ENCODE peak calls at places on chromosomes 6 and 20, in nine cellular contexts. D, C, K, G, M, J, X, H and T are unnamed samples.

GRCh38 chr6:138115877-138116660 is 8.8 kb upstream of the PERP start:
- DNase-seq in G (no peak), H (peak), J (peak), M (no peak), X (no peak), C (peak), K (no peak), D (peak), T (peak)

GRCh38 chr6:31112478-31112877 is at the start of gene C6orf15:
- DNase-seq in M (peak), C (no peak), X (no peak), H (no peak), D (no peak), J (no peak), G (no peak), K (no peak), T (no peak)

GRCh38 chr20:7195704-7196103 is 428.2 kb downstream of the BMP2 start:
- DNase-seq in X (no peak), J (no peak), G (no peak), M (no peak), K (no peak), D (peak), C (no peak), H (no peak), T (no peak)

GRCh38 chr20:61355096-61355495 is 103.0 kb downstream of the CDH4 start:
- DNase-seq in X (no peak), J (no peak), C (no peak), K (no peak), G (no peak), D (no peak), H (no peak), M (no peak), T (no peak)

GRCh38 chr6:14192186-14192788 is 74.7 kb downstream of the CD83 start:
- DNase-seq in M (no peak), C (no peak), G (no peak), K (no peak), H (no peak), J (no peak), X (no peak), D (no peak), T (no peak)

GRCh38 chr6:157688960-157689599 is 134.0 kb upstream of the SNX9 start:
- DNase-seq in H (peak), J (no peak), X (no peak), C (no peak), K (no peak), G (no peak), M (no peak), D (no peak), T (no peak)

GRCh38 chr6:162442675-162443074 is 284.9 kb downstream of the PRKN start:
- DNase-seq in K (no peak), M (no peak), C (no peak), J (no peak), G (no peak), H (peak), D (no peak), X (no peak), T (no peak)

GRCh38 chr6:85660181-85660611 is 17.5 kb upstream of the SYNCRIP start:
- DNase-seq in K (no peak), C (no peak), J (no peak), M (no peak), D (peak), G (no peak), X (no peak), H (peak), T (no peak)

GRCh38 chr6:24936641-24937317 is 1.0 kb upstream of the RIPOR2 start:
- DNase-seq in K (no peak), C (peak), D (no peak), J (peak), M (no peak), G (no peak), X (no peak), H (no peak), T (peak)

GRCh38 chr6:28401172-28401571 is 1.6 kb upstream of the ZSCAN12 start:
- DNase-seq in G (no peak), X (no peak), J (no peak), M (no peak), D (no peak), H (no peak), K (no peak), C (no peak), T (no peak)

GRCh38 chr6:37171141-37171969 is 1.4 kb downstream of the PIM1 start:
- DNase-seq in K (peak), H (peak), D (no peak), X (peak), C (peak), G (no peak), J (no peak), M (no peak), T (no peak)

GRCh38 chr20:2348336-2348735 is 32.4 kb upstream of the TGM6 start:
- DNase-seq in C (no peak), G (no peak), M (no peak), D (no peak), H (no peak), K (no peak), X (no peak), J (no peak), T (no peak)

GRCh38 chr20:62427172-62428007 is at the start of gene RBBP8NL:
- DNase-seq in C (no peak), G (no peak), K (peak), J (no peak), D (no peak), X (no peak), H (no peak), M (no peak), T (no peak)

GRCh38 chr20:57785061-57785460 is 75.2 kb upstream of the PMEPA1 start:
- DNase-seq in D (no peak), G (no peak), X (no peak), C (no peak), H (no peak), M (no peak), J (no peak), K (no peak), T (no peak)

GRCh38 chr6:16562498-16562897 is 198.8 kb downstream of the ATXN1 start:
- DNase-seq in X (no peak), C (no peak), M (no peak), G (no peak), H (no peak), D (no peak), K (no peak), J (no peak), T (no peak)

GRCh38 chr20:53706511-53707031 is 112.9 kb upstream of the ZNF217 start:
- DNase-seq in K (no peak), G (no peak), J (peak), H (no peak), X (no peak), D (no peak), M (no peak), C (peak), T (peak)

GRCh38 chr6:137070303-137070702 is 25.5 kb upstream of the IL20RA start:
- DNase-seq in G (no peak), J (no peak), D (no peak), C (no peak), M (no peak), X (no peak), K (no peak), H (no peak), T (no peak)

GRCh38 chr6:107187630-107188029 is 72.3 kb upstream of the BEND3 start:
- DNase-seq in K (no peak), D (no peak), G (no peak), C (no peak), M (no peak), H (no peak), X (no peak), J (no peak), T (no peak)

GRCh38 chr6:170279977-170280688 is 10.7 kb downstream of the DLL1 start:
- DNase-seq in G (no peak), J (peak), K (no peak), X (no peak), H (no peak), M (no peak), C (peak), D (no peak), T (peak)

GRCh38 chr20:63101781-63102719 is 95.3 kb upstream of the BHLHE23 start:
- DNase-seq in M (peak), J (peak), C (peak), D (no peak), H (peak), X (peak), G (no peak), K (no peak), T (peak)

GRCh38 chr6:154057098-154057497 is 18.1 kb downstream of the OPRM1 start:
- DNase-seq in M (no peak), C (no peak), G (no peak), H (no peak), X (no peak), K (no peak), J (no peak), D (no peak), T (no peak)

GRCh38 chr20:41316602-41317535 is 662 bp downstream of the ZHX3 start:
- DNase-seq in J (no peak), C (peak), H (peak), D (no peak), K (peak), X (peak), M (peak), G (no peak), T (peak)

GRCh38 chr20:4919047-4919704 is 82.1 kb downstream of the SLC23A2 start:
- DNase-seq in J (no peak), C (no peak), G (no peak), K (no peak), H (no peak), M (no peak), D (no peak), X (no peak), T (no peak)

GRCh38 chr6:132259070-132259469 is 142.2 kb downstream of the MOXD1 start:
- DNase-seq in J (no peak), H (no peak), D (peak), M (no peak), K (no peak), X (no peak), G (no peak), C (no peak), T (no peak)

GRCh38 chr6:45500924-45501816 is 123.4 kb upstream of the SUPT3H start:
- DNase-seq in D (no peak), J (no peak), C (no peak), H (no peak), X (no peak), M (no peak), K (no peak), G (no peak), T (peak)

GRCh38 chr20:60057866-60058807 is 99.9 kb downstream of the CDH26 start:
- DNase-seq in M (no peak), J (no peak), G (no peak), C (peak), D (no peak), H (peak), K (no peak), X (peak), T (no peak)

GRCh38 chr20:63289311-63290135 is 3.5 kb upstream of the COL20A1 start:
- DNase-seq in K (no peak), C (no peak), G (no peak), M (no peak), X (no peak), D (no peak), J (no peak), H (no peak), T (no peak)

GRCh38 chr20:44159125-44159524 is 27.9 kb downstream of the JPH2 start:
- DNase-seq in G (no peak), D (no peak), C (no peak), M (no peak), J (no peak), H (no peak), K (no peak), X (no peak), T (no peak)

GRCh38 chr6:110951986-110952794 is 6.3 kb upstream of the GTF3C6 start:
- DNase-seq in M (no peak), J (no peak), X (no peak), G (no peak), K (no peak), H (no peak), C (no peak), D (no peak), T (no peak)

GRCh38 chr6:104218132-104218531 is 641.6 kb downstream of the HACE1 start:
- DNase-seq in K (no peak), J (no peak), D (no peak), H (no peak), C (no peak), X (no peak), G (no peak), M (no peak), T (no peak)

GRCh38 chr6:4091926-4092325 is 13.0 kb upstream of the FAM217A start:
- DNase-seq in G (no peak), K (no peak), C (no peak), J (no peak), M (no peak), D (no peak), X (no peak), H (peak), T (no peak)

GRCh38 chr20:48825551-48825885 is 2.3 kb downstream of the PREX1 start:
- DNase-seq in C (no peak), K (no peak), D (no peak), X (no peak), M (no peak), H (no peak), G (no peak), J (no peak), T (no peak)

GRCh38 chr6:149750136-149750609 is 632 bp downstream of the PCMT1 start:
- DNase-seq in G (peak), D (no peak), M (peak), J (no peak), K (peak), X (no peak), H (peak), C (peak), T (peak)

GRCh38 chr20:63243604-63244247 is 8.0 kb downstream of the BIRC7 start:
- DNase-seq in K (no peak), C (no peak), G (no peak), H (no peak), D (no peak), J (no peak), X (no peak), M (no peak), T (no peak)

GRCh38 chr6:119966484-119966883 is 616.9 kb upstream of the MAN1A1 start:
- DNase-seq in G (no peak), X (no peak), H (peak), M (no peak), D (no peak), J (no peak), C (peak), K (no peak), T (peak)
- TF ChIP-seq CTCF in G (no peak), X (no peak), H (peak), M (no peak), D (no peak), J (peak), C (peak), K (no peak), T (peak)

DNA sequence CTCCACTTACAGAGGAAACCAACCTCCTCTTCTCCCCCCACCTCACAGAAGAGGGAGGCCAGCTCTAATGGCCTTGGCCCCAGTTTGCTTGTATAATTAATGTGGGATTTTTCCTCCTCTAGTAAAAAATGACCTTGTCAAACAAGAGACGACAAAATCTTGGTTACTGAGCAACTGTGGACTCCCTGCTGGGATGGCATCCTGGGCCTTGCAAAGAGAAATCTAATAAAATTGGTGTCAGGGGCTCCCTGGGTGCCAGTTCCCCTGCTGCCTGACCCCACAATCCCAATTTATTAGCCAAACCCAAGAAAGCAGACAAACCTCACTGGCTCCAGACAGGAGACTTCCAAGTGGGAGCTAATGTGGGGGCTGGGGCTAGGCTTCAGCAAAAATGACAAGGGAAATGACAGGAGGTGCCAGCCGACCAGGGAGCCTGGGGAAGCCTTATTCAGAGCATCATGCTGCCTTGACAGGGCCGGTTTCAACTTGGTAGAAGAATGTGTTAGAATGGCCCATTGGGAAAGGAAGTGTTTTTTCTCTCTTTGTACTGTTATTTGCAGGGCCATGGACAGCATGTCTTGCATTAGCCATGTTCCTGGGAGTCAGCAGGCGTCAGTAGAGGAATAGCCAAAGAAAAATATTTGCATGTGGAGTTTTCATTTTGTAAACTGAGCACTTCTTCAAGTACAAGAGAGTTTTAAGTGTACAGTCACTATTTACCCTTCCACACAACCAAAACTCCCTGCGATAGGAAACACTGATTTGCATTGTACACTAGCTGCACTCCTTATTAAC is 816.9 kb downstream of the DHX35 start:
- DNase-seq in K (no peak), M (no peak), D (no peak), H (no peak), C (no peak), J (no peak), G (no peak), X (no peak), T (no peak)
- TF ChIP-seq CTCF in K (no peak), M (peak), D (no peak), H (no peak), C (no peak), J (no peak), G (no peak), X (no peak), T (peak)

DNA sequence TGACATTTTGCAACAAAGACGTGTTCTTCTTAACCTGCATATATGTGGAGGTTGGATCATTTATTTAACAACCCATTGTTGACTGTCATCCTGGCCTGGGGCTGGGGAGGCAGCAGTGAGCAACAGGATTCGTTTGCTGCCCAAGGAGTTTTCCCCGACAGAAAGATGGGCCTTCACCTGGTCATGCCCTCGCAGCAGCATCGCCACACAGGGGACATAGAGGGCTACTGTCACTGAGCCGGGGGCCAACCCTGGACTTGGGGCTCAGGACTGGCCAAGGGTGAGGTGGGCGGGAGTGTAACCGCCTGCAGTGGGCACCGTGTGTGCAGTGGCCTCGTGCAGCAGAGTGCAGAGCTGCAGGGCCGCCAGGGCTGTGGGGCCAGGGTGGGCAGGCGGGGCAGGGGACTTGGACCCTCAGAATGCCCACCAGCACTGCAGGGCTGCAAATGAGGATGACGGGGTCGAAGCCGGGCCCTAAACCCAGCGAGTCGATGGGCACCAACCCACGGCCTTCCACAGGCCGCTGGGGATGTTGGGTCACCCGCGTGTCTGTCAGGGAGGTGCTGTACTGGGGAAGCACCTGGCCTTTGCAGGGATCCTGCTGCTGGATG is 11.8 kb downstream of the DUSP22 start:
- DNase-seq in C (no peak), M (no peak), X (no peak), K (no peak), D (no peak), J (no peak), H (no peak), G (no peak), T (no peak)
- TF ChIP-seq CTCF in C (peak), M (peak), X (no peak), K (no peak), D (no peak), J (peak), H (peak), G (no peak), T (peak)

DNA sequence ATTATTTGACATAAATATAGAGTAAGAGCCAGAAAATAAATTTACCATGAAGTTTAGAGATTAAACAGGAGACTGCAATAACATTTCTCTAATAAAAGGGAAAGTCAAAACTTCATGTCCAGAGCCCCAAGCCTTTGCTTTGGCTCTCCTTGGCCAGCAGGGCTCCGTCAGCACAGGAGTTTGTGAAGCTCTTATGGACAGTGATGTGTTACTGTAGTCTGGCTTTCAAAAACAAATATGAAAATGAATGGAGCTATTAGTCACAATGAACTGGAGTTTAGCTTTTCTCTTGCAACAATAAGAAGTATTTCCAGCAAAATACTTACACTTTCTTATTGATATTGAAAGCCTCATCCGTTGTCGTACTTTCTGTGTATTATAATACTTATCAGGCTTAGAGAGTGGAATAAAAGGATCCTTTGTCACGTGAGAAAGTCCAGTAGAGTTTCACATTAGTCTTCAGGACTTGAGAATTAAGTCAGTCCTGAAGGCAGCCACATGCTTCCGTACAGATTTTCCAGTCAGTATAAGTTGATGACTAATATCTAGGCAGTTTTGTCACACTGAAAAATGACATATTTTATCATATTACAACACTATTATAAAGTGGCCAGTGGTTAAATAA is 117.0 kb upstream of the PRL start:
- DNase-seq in G (no peak), K (no peak), D (no peak), H (no peak), M (no peak), X (no peak), J (no peak), C (no peak), T (no peak)
- TF ChIP-seq CTCF in G (no peak), K (no peak), D (no peak), H (no peak), M (peak), X (no peak), J (no peak), C (no peak), T (no peak)

GRCh38 chr6:33321227-33321626 is 3.7 kb upstream of the ZBTB22 start:
- DNase-seq in J (no peak), G (no peak), C (no peak), X (no peak), M (no peak), K (no peak), H (no peak), D (no peak), T (no peak)

GRCh38 chr6:33324139-33324538 is 6.6 kb upstream of the ZBTB22 start:
- DNase-seq in K (no peak), M (no peak), D (no peak), C (no peak), X (no peak), G (no peak), J (no peak), H (no peak), T (peak)

GRCh38 chr6:33319939-33320314 is 2.4 kb upstream of the ZBTB22 start:
- DNase-seq in K (no peak), X (no peak), H (no peak), D (no peak), M (no peak), G (no peak), J (no peak), C (no peak), T (no peak)

GRCh38 chr6:33320315-33321181 is 3.0 kb upstream of the ZBTB22 start:
- DNase-seq in K (no peak), X (no peak), H (no peak), M (no peak), J (no peak), C (no peak), D (peak), G (no peak), T (no peak)

DNA sequence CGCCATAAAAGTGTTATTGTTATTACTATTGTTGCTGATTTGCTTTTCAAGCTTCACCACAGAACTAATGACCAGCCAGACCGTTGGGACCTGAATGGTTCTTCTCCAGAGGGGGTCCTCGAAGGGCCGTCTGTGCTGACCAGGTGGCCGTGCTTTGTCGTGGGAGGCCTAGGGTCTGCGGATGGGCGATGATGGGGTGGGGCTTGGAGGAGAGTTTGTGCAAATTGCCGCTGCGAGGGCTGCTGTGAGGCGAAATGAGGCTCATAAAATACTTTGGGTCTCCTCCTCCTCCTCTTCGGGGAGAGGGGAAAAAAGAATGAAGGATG is 6.0 kb upstream of the ZBTB22 start:
- DNase-seq in H (peak), G (no peak), M (no peak), X (peak), K (no peak), J (no peak), C (no peak), D (no peak), T (no peak)
- TF ChIP-seq CTCF in H (peak), G (no peak), M (peak), X (no peak), K (no peak), J (no peak), C (no peak), D (no peak), T (no peak)

GRCh38 chr6:73942581-73942980 is 246.6 kb downstream of the CD109 start:
- DNase-seq in H (no peak), M (no peak), D (no peak), K (no peak), C (no peak), G (no peak), J (no peak), X (no peak), T (no peak)
- TF ChIP-seq CTCF in H (peak), M (no peak), D (no peak), K (no peak), C (no peak), G (no peak), J (peak), X (no peak), T (no peak)